ENCODE peak calls at places on chromosomes 6 and 20, in six cellular contexts. U is IMR-90, P is GM23248, F is heart left ventricle, A is psoas muscle, Q is body of pancreas. T is an unnamed sample.
A peak's percentile ranks its signal among the peaks of the same experiment; 100 is the strongest.

GRCh38 chr6:163814494-163815364 is 400.2 kb downstream of the QKI start:
- DNase-seq in U (peak; percentile 88), P (peak; percentile 87), F (peak; percentile 43), A (peak; percentile 71), Q (no peak), T (peak; percentile 77)

GRCh38 chr6:43246301-43247114 is 3.2 kb downstream of the TTBK1 start:
- DNase-seq in U (no peak), P (no peak), F (peak; percentile 84), A (peak; percentile 52), Q (peak; percentile 74), T (no peak)

GRCh38 chr20:1509237-1509636 is 18.0 kb upstream of the SIRPB2 start:
- DNase-seq in U (peak; percentile 37), P (peak; percentile 85), F (no peak), A (no peak), Q (no peak), T (peak; percentile 47)

GRCh38 chr6:144331610-144332009 is 46.5 kb downstream of the UTRN start:
- DNase-seq in U (peak; percentile 93), P (peak; percentile 40), F (no peak), A (no peak), Q (no peak), T (peak; percentile 51)

GRCh38 chr6:35019171-35019570 is 122.0 kb downstream of the TCP11 start:
- DNase-seq in U (no peak), P (no peak), F (no peak), A (no peak), Q (no peak), T (no peak)

GRCh38 chr6:42100029-42100901 is 42.2 kb downstream of the C6orf132 start:
- DNase-seq in U (peak; percentile 84), P (peak; percentile 85), F (no peak), A (no peak), Q (no peak), T (peak; percentile 64)

GRCh38 chr6:121482004-121482693 is 46.7 kb downstream of the GJA1 start:
- DNase-seq in U (peak; percentile 87), P (peak; percentile 81), F (no peak), A (no peak), Q (no peak), T (peak; percentile 70)

GRCh38 chr20:58625585-58625984 is 25.5 kb upstream of the STX16 start:
- DNase-seq in U (peak; percentile 25), P (no peak), F (no peak), A (no peak), Q (no peak), T (no peak)

GRCh38 chr20:671252-672030 is 4.2 kb downstream of the SCRT2 start:
- DNase-seq in U (no peak), P (no peak), F (no peak), A (no peak), Q (no peak), T (no peak)

GRCh38 chr20:47950103-47950502 is 164.8 kb upstream of the SULF2 start:
- DNase-seq in U (no peak), P (peak; percentile 15), F (peak; percentile 55), A (no peak), Q (peak; percentile 36), T (peak; percentile 20)

GRCh38 chr20:47951521-47951951 is 166.3 kb upstream of the SULF2 start:
- DNase-seq in U (peak; percentile 17), P (peak; percentile 5), F (no peak), A (no peak), Q (no peak), T (no peak)

GRCh38 chr20:47950557-47951283 is 165.4 kb upstream of the SULF2 start:
- DNase-seq in U (no peak), P (no peak), F (no peak), A (no peak), Q (no peak), T (no peak)

GRCh38 chr20:47952165-47952564 is 166.9 kb upstream of the SULF2 start:
- DNase-seq in U (no peak), P (no peak), F (no peak), A (no peak), Q (no peak), T (no peak)

GRCh38 chr20:47949230-47949629 is 163.9 kb upstream of the SULF2 start:
- DNase-seq in U (no peak), P (no peak), F (no peak), A (no peak), Q (no peak), T (no peak)
- H3K27ac ChIP-seq in U (no peak overlapping the region), P (no peak overlapping the region), F (no peak overlapping the region), A (no peak overlapping the region), Q (no peak overlapping the region), T (no peak overlapping the region)

GRCh38 chr6:156840136-156840535 is 63.0 kb downstream of the ARID1B start:
- DNase-seq in U (no peak), P (peak; percentile 39), F (no peak), A (no peak), Q (no peak), T (no peak)
- H3K27ac ChIP-seq in U (no peak overlapping the region), P (peak overlapping the region; percentile 70), F (peak overlapping the region; percentile 26), A (peak overlapping the region; percentile 47), Q (no peak overlapping the region), T (peak overlapping the region; percentile 47)

DNA sequence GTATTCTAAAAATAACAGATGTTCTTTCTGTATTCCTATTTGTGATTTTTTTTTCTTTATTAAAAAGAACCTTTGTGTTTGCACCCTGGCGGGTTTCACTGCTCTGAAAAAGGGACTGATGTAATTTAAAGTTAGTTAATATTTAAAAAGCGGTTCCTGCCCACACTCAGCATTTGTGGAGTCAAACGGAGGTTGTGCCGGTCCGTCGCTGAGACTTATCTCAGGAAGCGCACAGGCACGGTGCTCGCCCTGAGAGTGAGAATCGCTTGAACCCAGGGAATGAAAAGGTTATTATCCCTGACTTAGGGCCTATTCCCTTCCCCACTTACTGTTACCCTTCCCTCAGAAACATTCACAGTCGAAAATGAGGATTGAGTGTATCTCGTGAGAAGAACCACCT is 366.7 kb downstream of the THBS2 start:
- DNase-seq in U (no peak), P (no peak), F (no peak), A (no peak), Q (peak; percentile 52), T (no peak)
- H3K27ac ChIP-seq in U (no peak overlapping the region), P (no peak overlapping the region), F (no peak overlapping the region), A (no peak overlapping the region), Q (peak overlapping the region; percentile 70), T (no peak overlapping the region)

GRCh38 chr6:105990151-105990550 is 96.0 kb upstream of the PRDM1 start:
- DNase-seq in U (no peak), P (no peak), F (no peak), A (no peak), Q (no peak), T (no peak)

GRCh38 chr6:105993769-105994521 is 92.2 kb upstream of the PRDM1 start:
- DNase-seq in U (peak; percentile 45), P (peak; percentile 78), F (peak; percentile 27), A (peak; percentile 22), Q (peak; percentile 20), T (no peak)

GRCh38 chr6:105993341-105993740 is 92.8 kb upstream of the PRDM1 start:
- DNase-seq in U (peak; percentile 33), P (no peak), F (no peak), A (no peak), Q (no peak), T (no peak)

GRCh38 chr6:105992315-105992961 is 93.7 kb upstream of the PRDM1 start:
- DNase-seq in U (peak; percentile 72), P (peak; percentile 86), F (peak; percentile 76), A (peak; percentile 78), Q (peak; percentile 89), T (peak; percentile 46)

DNA sequence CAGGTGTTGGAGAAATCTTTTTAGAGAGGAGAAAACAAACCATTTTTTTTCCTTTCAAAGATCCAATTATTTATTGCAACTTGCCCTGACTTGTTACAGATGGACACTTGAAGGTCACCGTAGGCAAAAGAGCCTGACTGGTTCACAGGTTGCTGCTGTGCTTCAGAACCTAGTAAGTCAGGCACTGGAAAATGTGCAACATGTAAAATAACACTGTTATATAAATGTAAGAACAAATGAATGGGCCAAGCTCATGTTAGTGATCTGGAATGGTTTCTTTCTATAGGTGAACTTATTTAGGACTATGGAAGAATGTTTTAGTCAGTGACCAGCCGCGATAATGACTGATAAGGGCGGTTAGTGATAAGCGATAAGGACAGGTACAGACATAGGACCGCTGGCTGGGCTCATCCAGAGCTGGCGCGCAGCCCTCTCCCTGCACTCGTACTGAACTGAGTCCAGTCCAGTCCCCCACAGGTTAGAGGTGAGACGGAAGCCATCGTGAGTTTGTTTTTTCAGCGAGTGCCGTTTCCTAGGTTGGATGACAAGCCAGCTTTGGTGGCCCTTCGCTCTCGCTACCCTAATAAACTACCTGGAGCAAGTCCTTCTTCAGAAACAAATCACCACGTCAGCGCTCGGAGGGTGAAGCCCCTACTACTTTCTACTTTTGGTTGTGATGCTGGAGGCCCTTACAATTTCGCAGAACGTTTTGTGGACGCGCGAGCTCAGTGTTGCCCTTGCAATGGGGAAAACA is 94.4 kb upstream of the PRDM1 start:
- DNase-seq in U (no peak), P (peak; percentile 21), F (no peak), A (no peak), Q (peak; percentile 55), T (no peak)
- H3K27ac ChIP-seq in U (peak overlapping the region; percentile 18), P (no peak overlapping the region), F (peak overlapping the region; percentile 31), A (no peak overlapping the region), Q (no peak overlapping the region), T (no peak overlapping the region)

GRCh38 chr6:104796031-104796785 is 63.5 kb downstream of the HACE1 start:
- DNase-seq in U (no peak), P (no peak), F (no peak), A (no peak), Q (no peak), T (no peak)
- H3K27ac ChIP-seq in U (no peak overlapping the region), P (no peak overlapping the region), F (no peak overlapping the region), A (no peak overlapping the region), Q (no peak overlapping the region), T (no peak overlapping the region)

T was measured in brain microvascular endothelial cell.